ENCODE peak calls at places on chromosomes 2 and 18, in nine cellular contexts. One of them, this sample, is unnamed.
A peak's percentile ranks its signal among the peaks of the same experiment; 100 is the strongest.

GRCh38 chr18:21650301-21650700 is 38.2 kb downstream of the SNRPD1 start:
- DNase-seq in GM19239: no peak
- DNase-seq in skeletal muscle cell: no peak
- DNase-seq in psoas muscle: no peak
- DNase-seq in myocyte: no peak
- DNase-seq in GF-D8: no peak
- DNase-seq in stimulated activated CD4-positive, alpha-beta T cell treated with anti-CD3 and anti-CD28 coated beads, TNF-alpha, amount 100 ng/mL, for 48 hours: no peak
- DNase-seq in AG08395: no peak
- DNase-seq in spleen: no peak
- DNase-seq in this sample: no peak

GRCh38 chr2:32930436-32930835 is 16.3 kb upstream of the LTBP1 start:
- DNase-seq in AG08395: no peak
- DNase-seq in skeletal muscle cell: no peak
- DNase-seq in spleen: no peak
- DNase-seq in stimulated activated CD4-positive, alpha-beta T cell treated with anti-CD3 and anti-CD28 coated beads, TNF-alpha, amount 100 ng/mL, for 48 hours: no peak
- DNase-seq in psoas muscle: no peak
- DNase-seq in myocyte: no peak
- DNase-seq in GM19239: no peak
- DNase-seq in GF-D8: no peak
- DNase-seq in this sample: no peak

GRCh38 chr2:75211371-75211770 is 12.1 kb upstream of the TACR1 start:
- DNase-seq in psoas muscle: no peak
- DNase-seq in GM19239: no peak
- DNase-seq in AG08395: no peak
- DNase-seq in stimulated activated CD4-positive, alpha-beta T cell treated with anti-CD3 and anti-CD28 coated beads, TNF-alpha, amount 100 ng/mL, for 48 hours: no peak
- DNase-seq in GF-D8: no peak
- DNase-seq in myocyte: no peak
- DNase-seq in spleen: no peak
- DNase-seq in skeletal muscle cell: no peak
- DNase-seq in this sample: no peak

GRCh38 chr18:76771132-76771824 is 51.1 kb upstream of the ZNF236 start:
- DNase-seq in myocyte: no peak
- DNase-seq in psoas muscle: no peak
- DNase-seq in GF-D8: no peak
- DNase-seq in spleen: no peak
- DNase-seq in skeletal muscle cell: no peak
- DNase-seq in AG08395: no peak
- DNase-seq in GM19239: no peak
- DNase-seq in stimulated activated CD4-positive, alpha-beta T cell treated with anti-CD3 and anti-CD28 coated beads, TNF-alpha, amount 100 ng/mL, for 48 hours: no peak
- DNase-seq in this sample: no peak

GRCh38 chr2:140990416-140990815 is 1140.4 kb downstream of the LRP1B start:
- DNase-seq in AG08395: peak; percentile 78
- DNase-seq in skeletal muscle cell: peak; percentile 70
- DNase-seq in stimulated activated CD4-positive, alpha-beta T cell treated with anti-CD3 and anti-CD28 coated beads, TNF-alpha, amount 100 ng/mL, for 48 hours: no peak
- DNase-seq in GM19239: no peak
- DNase-seq in GF-D8: no peak
- DNase-seq in myocyte: peak; percentile 63
- DNase-seq in spleen: no peak
- DNase-seq in psoas muscle: no peak
- DNase-seq in this sample: peak; percentile 39

GRCh38 chr18:48715651-48716354 is 177.0 kb downstream of the CTIF start:
- DNase-seq in AG08395: peak; percentile 62
- DNase-seq in GM19239: peak; percentile 31
- DNase-seq in myocyte: no peak
- DNase-seq in spleen: peak; percentile 76
- DNase-seq in psoas muscle: peak; percentile 58
- DNase-seq in stimulated activated CD4-positive, alpha-beta T cell treated with anti-CD3 and anti-CD28 coated beads, TNF-alpha, amount 100 ng/mL, for 48 hours: no peak
- DNase-seq in skeletal muscle cell: no peak
- DNase-seq in GF-D8: peak; percentile 22
- DNase-seq in this sample: no peak

GRCh38 chr18:53625997-53626599 is 598.4 kb downstream of the MBD2 start:
- DNase-seq in skeletal muscle cell: no peak
- DNase-seq in spleen: peak; percentile 74
- DNase-seq in GF-D8: no peak
- DNase-seq in psoas muscle: no peak
- DNase-seq in myocyte: no peak
- DNase-seq in stimulated activated CD4-positive, alpha-beta T cell treated with anti-CD3 and anti-CD28 coated beads, TNF-alpha, amount 100 ng/mL, for 48 hours: no peak
- DNase-seq in AG08395: no peak
- DNase-seq in GM19239: no peak
- DNase-seq in this sample: no peak

GRCh38 chr2:74778381-74779371 is 55.3 kb upstream of the HK2 start:
- DNase-seq in GF-D8: no peak
- DNase-seq in stimulated activated CD4-positive, alpha-beta T cell treated with anti-CD3 and anti-CD28 coated beads, TNF-alpha, amount 100 ng/mL, for 48 hours: no peak
- DNase-seq in GM19239: no peak
- DNase-seq in spleen: no peak
- DNase-seq in AG08395: peak; percentile 54
- DNase-seq in psoas muscle: no peak
- DNase-seq in skeletal muscle cell: no peak
- DNase-seq in myocyte: no peak
- DNase-seq in this sample: no peak

GRCh38 chr2:193523662-193524061 is 1328.9 kb upstream of the TMEFF2 start:
- DNase-seq in stimulated activated CD4-positive, alpha-beta T cell treated with anti-CD3 and anti-CD28 coated beads, TNF-alpha, amount 100 ng/mL, for 48 hours: no peak
- DNase-seq in psoas muscle: no peak
- DNase-seq in GM19239: no peak
- DNase-seq in myocyte: no peak
- DNase-seq in skeletal muscle cell: no peak
- DNase-seq in spleen: no peak
- DNase-seq in AG08395: no peak
- DNase-seq in GF-D8: no peak
- DNase-seq in this sample: no peak

GRCh38 chr2:10890706-10891270 is 20.9 kb upstream of the KCNF1 start:
- DNase-seq in GF-D8: no peak
- DNase-seq in stimulated activated CD4-positive, alpha-beta T cell treated with anti-CD3 and anti-CD28 coated beads, TNF-alpha, amount 100 ng/mL, for 48 hours: no peak
- DNase-seq in AG08395: no peak
- DNase-seq in skeletal muscle cell: no peak
- DNase-seq in psoas muscle: no peak
- DNase-seq in myocyte: no peak
- DNase-seq in GM19239: no peak
- DNase-seq in spleen: no peak
- DNase-seq in this sample: no peak

GRCh38 chr2:5322414-5322813 is 369.8 kb upstream of the SOX11 start:
- DNase-seq in GM19239: no peak
- DNase-seq in spleen: no peak
- DNase-seq in skeletal muscle cell: no peak
- DNase-seq in psoas muscle: no peak
- DNase-seq in myocyte: no peak
- DNase-seq in AG08395: no peak
- DNase-seq in stimulated activated CD4-positive, alpha-beta T cell treated with anti-CD3 and anti-CD28 coated beads, TNF-alpha, amount 100 ng/mL, for 48 hours: no peak
- DNase-seq in GF-D8: no peak
- DNase-seq in this sample: no peak

GRCh38 chr2:165621086-165621560 is 151.6 kb downstream of the CSRNP3 start:
- DNase-seq in myocyte: peak; percentile 53
- DNase-seq in AG08395: peak; percentile 13
- DNase-seq in GF-D8: no peak
- DNase-seq in skeletal muscle cell: peak; percentile 62
- DNase-seq in stimulated activated CD4-positive, alpha-beta T cell treated with anti-CD3 and anti-CD28 coated beads, TNF-alpha, amount 100 ng/mL, for 48 hours: no peak
- DNase-seq in psoas muscle: no peak
- DNase-seq in spleen: no peak
- DNase-seq in GM19239: no peak
- DNase-seq in this sample: no peak

GRCh38 chr2:60413069-60413818 is 140.2 kb downstream of the BCL11A start:
- DNase-seq in GF-D8: no peak
- DNase-seq in spleen: no peak
- DNase-seq in stimulated activated CD4-positive, alpha-beta T cell treated with anti-CD3 and anti-CD28 coated beads, TNF-alpha, amount 100 ng/mL, for 48 hours: no peak
- DNase-seq in GM19239: no peak
- DNase-seq in skeletal muscle cell: no peak
- DNase-seq in psoas muscle: no peak
- DNase-seq in AG08395: no peak
- DNase-seq in myocyte: no peak
- DNase-seq in this sample: no peak

This sample was measured in HFFc6.